ENCODE peak calls at places on chromosomes 11 and 22, in seven cellular contexts. D, J, G, U, M, T and B are unnamed samples.

GRCh38 chr11:109027851-109028250 is 363.0 kb downstream of the DDX10 start:
- DNase-seq in J (no peak), U (no peak), M (no peak), D (no peak), G (no peak), T (no peak), B (no peak)

GRCh38 chr11:33701831-33702230 is 1.2 kb upstream of the C11orf91 start:
- DNase-seq in T (no peak), G (no peak), M (no peak), J (no peak), D (no peak), U (no peak), B (no peak)

GRCh38 chr22:24225951-24226350 is 18.9 kb downstream of the GGT5 start:
- DNase-seq in T (no peak), U (no peak), D (no peak), M (no peak), J (no peak), G (no peak), B (no peak)

GRCh38 chr11:104735013-104735412 is 163.2 kb downstream of the CASP12 start:
- DNase-seq in U (no peak), G (no peak), M (no peak), J (no peak), T (no peak), D (no peak), B (no peak)

GRCh38 chr11:64935634-64936081 is at the start of gene GPHA2:
- DNase-seq in J (peak), U (no peak), T (no peak), D (no peak), M (no peak), G (no peak), B (no peak)

GRCh38 chr11:95937358-95937757 is 13.5 kb upstream of the MTMR2 start:
- DNase-seq in D (no peak), T (no peak), U (no peak), J (no peak), G (no peak), M (no peak), B (no peak)

GRCh38 chr11:28808771-28809170 is 700.6 kb downstream of the METTL15 start:
- DNase-seq in U (no peak), J (no peak), T (no peak), M (no peak), G (no peak), D (no peak), B (no peak)

GRCh38 chr11:75793966-75794365 is 21.0 kb upstream of the UVRAG start:
- DNase-seq in M (no peak), J (no peak), D (no peak), G (no peak), T (no peak), U (no peak), B (no peak)

GRCh38 chr11:48019230-48019584 is 38.8 kb downstream of the PTPRJ start:
- DNase-seq in U (no peak), G (no peak), T (no peak), D (no peak), M (peak), J (no peak), B (no peak)

GRCh38 chr11:46290021-46290420 is 12.6 kb downstream of the CREB3L1 start:
- DNase-seq in M (no peak), G (no peak), T (no peak), U (no peak), D (no peak), J (no peak), B (no peak)

GRCh38 chr11:113901141-113901540 is 3.5 kb upstream of the HTR3B start:
- DNase-seq in T (no peak), J (no peak), D (no peak), G (no peak), M (no peak), U (no peak), B (no peak)

GRCh38 chr11:98104249-98104648 is 916.5 kb upstream of the CNTN5 start:
- DNase-seq in J (no peak), T (no peak), D (no peak), G (no peak), U (no peak), M (no peak), B (no peak)

GRCh38 chr22:44640618-44641155 is 61.3 kb upstream of the PRR5 start:
- DNase-seq in D (no peak), T (no peak), G (no peak), J (no peak), M (peak), U (no peak), B (no peak)

GRCh38 chr11:130071211-130071712 is 1.6 kb downstream of the APLP2 start:
- DNase-seq in G (peak), U (no peak), M (no peak), J (no peak), T (no peak), D (no peak), B (no peak)

GRCh38 chr11:70470127-70470526 is 71.8 kb downstream of the CTTN start:
- DNase-seq in U (peak), M (no peak), T (no peak), D (no peak), J (no peak), G (no peak), B (no peak)

GRCh38 chr11:14036495-14036894 is 74.0 kb downstream of the SPON1 start:
- DNase-seq in J (no peak), M (no peak), G (no peak), T (no peak), U (no peak), D (no peak), B (no peak)

GRCh38 chr11:47393163-47394049 is 15.0 kb upstream of the SLC39A13 start:
- DNase-seq in J (no peak), D (no peak), G (no peak), U (peak), T (no peak), M (no peak), B (no peak)

GRCh38 chr22:17217179-17217578 is 2.1 kb downstream of the ADA2 start:
- DNase-seq in U (no peak), M (no peak), J (no peak), G (no peak), T (no peak), D (no peak), B (no peak)

GRCh38 chr11:106642331-106642730 is 375.9 kb downstream of the GUCY1A2 start:
- DNase-seq in T (no peak), G (no peak), M (no peak), U (no peak), J (no peak), D (no peak), B (no peak)

GRCh38 chr11:84261707-84262106 is 975.5 kb upstream of the CCDC90B start:
- DNase-seq in D (no peak), G (no peak), J (peak), U (no peak), T (no peak), M (peak), B (no peak)

GRCh38 chr11:63829823-63830489 is 9.0 kb upstream of the MARK2 start:
- DNase-seq in M (peak), D (no peak), U (no peak), G (no peak), T (no peak), J (no peak), B (no peak)

GRCh38 chr11:99069831-99070444 is 49.2 kb downstream of the CNTN5 start:
- DNase-seq in T (no peak), U (peak), G (no peak), D (peak), J (peak), M (no peak), B (no peak)

GRCh38 chr11:3796796-3797328 is 492 bp downstream of the NUP98 start:
- DNase-seq in J (no peak), T (no peak), D (no peak), M (no peak), G (peak), U (no peak), B (no peak)

GRCh38 chr11:18312012-18312411 is 9.9 kb downstream of the HPS5 start:
- DNase-seq in M (no peak), T (no peak), D (no peak), G (no peak), U (no peak), J (no peak), B (no peak)

GRCh38 chr22:36921309-36922096 is 8.1 kb downstream of the CSF2RB start:
- DNase-seq in G (no peak), U (no peak), M (no peak), T (no peak), D (peak), J (no peak), B (peak)

GRCh38 chr11:18775492-18776292 is 15.9 kb downstream of the PTPN5 start:
- DNase-seq in D (peak), G (peak), J (peak), T (peak), U (no peak), M (peak), B (no peak)

GRCh38 chr11:132941024-132941646 is 591.2 kb downstream of the OPCML start:
- DNase-seq in T (no peak), J (no peak), G (no peak), U (no peak), D (no peak), M (peak), B (no peak)

GRCh38 chr11:9535189-9535781 is 38.2 kb upstream of the WEE1 start:
- DNase-seq in T (peak), U (peak), D (peak), G (no peak), J (peak), M (peak), B (peak)
- TF ChIP-seq EP300 in T (peak), U (no peak), D (no peak), G (no peak), J (no peak), M (no peak), B (no peak)

GRCh38 chr22:50304528-50305392 is 2.7 kb downstream of the PLXNB2 start:
- DNase-seq in U (peak), M (no peak), J (no peak), T (no peak), G (no peak), D (peak), B (no peak)

GRCh38 chr22:50303848-50304527 is 3.5 kb downstream of the PLXNB2 start:
- DNase-seq in D (peak), M (peak), J (no peak), U (peak), T (no peak), G (no peak), B (no peak)

GRCh38 chr22:50305393-50305657 is 2.1 kb downstream of the PLXNB2 start:
- DNase-seq in D (no peak), J (no peak), T (no peak), G (no peak), U (no peak), M (no peak), B (no peak)

GRCh38 chr22:50306753-50307749 is at the start of gene PLXNB2:
- DNase-seq in J (no peak), M (peak), T (peak), D (peak), G (peak), U (peak), B (no peak)

DNA sequence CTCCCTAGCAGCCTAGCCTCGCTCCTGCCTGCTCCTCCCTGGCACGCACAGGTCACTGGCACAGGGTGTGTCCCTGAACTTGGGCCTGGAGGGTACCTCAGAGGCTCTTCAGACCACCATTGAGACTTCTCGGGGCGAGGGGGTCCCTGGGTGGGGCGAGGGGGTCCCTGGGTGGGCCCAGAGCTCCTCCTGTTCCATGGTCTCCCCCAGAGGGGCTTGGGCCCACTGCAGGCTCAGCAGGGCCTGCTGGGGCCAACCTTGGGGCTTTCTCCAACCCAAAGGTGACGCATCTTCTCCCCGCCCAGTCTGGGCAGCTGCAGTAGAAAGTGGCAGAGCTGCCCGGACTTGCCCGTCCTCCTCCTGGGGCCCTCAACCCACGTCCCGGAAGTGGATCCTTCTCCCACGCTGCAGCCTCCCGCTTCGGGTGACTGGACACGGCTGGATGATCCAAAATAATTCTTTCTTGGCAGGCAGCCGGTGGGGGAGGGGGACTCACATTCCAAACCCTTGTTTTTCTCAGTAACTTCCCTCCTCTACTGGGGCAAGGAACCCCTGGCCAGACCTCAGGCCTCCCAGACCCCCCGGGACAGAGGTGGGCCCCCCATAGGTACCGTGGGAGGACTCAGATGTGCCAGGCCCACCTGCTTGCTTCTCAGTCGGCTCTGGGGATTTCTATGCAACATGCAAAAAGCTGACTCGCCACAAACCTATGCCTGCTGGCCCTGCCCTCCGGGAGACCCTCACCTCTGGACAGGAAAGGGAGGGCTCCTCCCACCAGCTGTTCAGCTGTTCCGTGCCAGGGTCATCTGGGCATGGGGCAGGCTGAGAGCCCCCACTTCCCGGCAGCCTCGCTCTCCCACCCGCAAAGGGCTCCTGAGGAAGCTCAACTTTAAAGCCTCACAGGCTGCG is 1.5 kb downstream of the PLXNB2 start:
- DNase-seq in U (peak), T (peak), M (peak), D (peak), G (peak), J (no peak), B (peak)
- TF ChIP-seq EP300 in U (no peak), T (peak), M (peak), D (no peak), G (no peak), J (no peak), B (no peak)

GRCh38 chr11:16862733-16863132 is 124.3 kb downstream of the C11orf58 start:
- DNase-seq in U (no peak), G (no peak), T (no peak), M (peak), D (no peak), J (no peak), B (no peak)

GRCh38 chr11:16863382-16863781 is 124.9 kb downstream of the C11orf58 start:
- DNase-seq in U (no peak), G (no peak), M (no peak), J (no peak), T (no peak), D (no peak), B (no peak)

GRCh38 chr11:16859651-16860050 is 121.2 kb downstream of the C11orf58 start:
- DNase-seq in J (no peak), G (no peak), T (no peak), M (no peak), U (no peak), D (no peak), B (no peak)

GRCh38 chr11:16861867-16862266 is 123.4 kb downstream of the C11orf58 start:
- DNase-seq in G (no peak), J (no peak), M (no peak), D (no peak), T (no peak), U (no peak), B (no peak)

DNA sequence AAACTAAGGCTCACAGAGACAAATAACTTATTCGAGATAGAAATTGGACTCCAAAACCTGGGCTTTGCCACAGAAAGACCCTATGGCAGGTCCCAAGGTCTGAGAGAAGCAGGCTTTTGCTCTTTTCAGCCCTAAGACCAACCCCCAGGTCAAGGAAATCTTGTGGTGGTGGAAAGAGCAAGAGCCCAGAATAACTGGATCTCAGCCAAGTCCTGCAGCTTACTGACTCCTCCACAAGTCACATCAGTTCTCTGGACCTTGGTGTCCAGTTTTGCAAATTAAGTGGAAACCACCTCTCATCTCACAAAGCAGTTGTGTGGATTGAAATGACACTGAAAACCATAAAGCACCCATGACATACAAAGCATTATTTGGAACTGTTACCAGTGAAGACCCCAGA is 122.2 kb downstream of the C11orf58 start:
- DNase-seq in U (no peak), T (no peak), M (no peak), G (no peak), D (no peak), J (no peak), B (no peak)
- TF ChIP-seq EP300 in U (no peak), T (no peak), M (no peak), G (no peak), D (no peak), J (no peak), B (no peak)

DNA sequence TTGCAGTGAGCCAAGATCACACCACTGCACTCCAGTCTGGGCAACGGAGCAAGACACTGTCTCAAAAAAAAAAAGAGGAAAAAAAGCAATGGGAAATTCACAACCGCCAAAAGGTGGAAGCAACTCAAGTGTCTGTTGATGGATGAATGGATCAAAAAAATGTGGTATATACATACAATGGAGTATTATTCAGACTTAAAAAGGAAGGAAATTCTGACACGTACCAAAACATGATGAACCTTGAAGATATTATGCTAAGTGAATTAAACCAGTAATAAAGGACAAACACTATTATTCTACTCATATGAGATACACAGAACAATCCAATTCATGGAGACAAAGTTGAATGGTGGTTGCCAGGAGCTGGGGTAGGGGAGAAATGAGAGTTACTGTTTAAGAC is 40.9 kb downstream of the FAM168A start:
- DNase-seq in M (no peak), T (no peak), D (no peak), J (no peak), U (no peak), G (no peak), B (no peak)
- TF ChIP-seq EP300 in M (no peak), T (no peak), D (no peak), J (no peak), U (no peak), G (no peak), B (no peak)

DNA sequence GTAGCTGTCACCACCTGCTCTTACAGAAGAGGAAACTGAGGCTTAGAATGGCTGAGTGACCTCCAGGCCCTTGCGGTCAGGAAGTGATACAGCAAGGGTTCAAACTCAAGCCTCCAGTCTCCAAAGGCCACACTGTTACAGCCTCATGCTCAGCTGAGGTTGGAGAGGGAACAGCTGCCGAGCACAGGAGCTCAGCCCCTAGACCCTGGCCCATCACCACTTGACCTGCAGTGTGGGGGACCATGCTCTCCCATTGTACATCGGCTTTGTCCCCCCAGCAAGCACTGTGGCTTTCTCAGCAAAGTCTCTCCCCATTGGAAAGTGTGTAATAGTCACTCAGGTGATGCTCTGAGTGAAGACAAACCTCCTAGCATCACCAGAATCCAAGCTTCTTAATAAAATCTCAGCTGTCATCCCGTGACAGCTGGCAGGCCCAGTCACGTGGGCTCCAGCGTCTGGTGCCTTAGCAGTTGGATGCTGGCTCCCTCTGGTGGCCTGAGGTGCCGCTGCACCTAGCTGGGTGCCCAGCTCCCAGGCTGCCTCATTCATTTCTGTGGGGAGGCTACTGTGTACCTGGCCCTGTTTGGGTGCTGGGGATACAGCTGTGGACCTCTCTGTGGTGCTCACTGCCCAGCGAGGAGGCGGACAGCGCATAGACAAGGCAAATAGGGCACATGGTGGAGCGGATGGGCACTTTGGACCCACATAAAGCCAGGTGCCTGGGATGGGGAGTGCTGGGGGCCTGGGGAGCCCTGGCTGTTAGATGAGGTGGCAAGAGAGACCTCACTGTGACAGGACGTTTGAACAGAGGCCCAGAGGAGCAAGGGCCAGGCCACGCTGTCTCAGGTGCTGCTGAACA is 19.1 kb upstream of the MYRF start:
- DNase-seq in G (peak), D (peak), J (no peak), T (peak), M (peak), U (peak), B (peak)
- TF ChIP-seq EP300 in G (no peak), D (no peak), J (no peak), T (peak), M (no peak), U (peak), B (no peak)

DNA sequence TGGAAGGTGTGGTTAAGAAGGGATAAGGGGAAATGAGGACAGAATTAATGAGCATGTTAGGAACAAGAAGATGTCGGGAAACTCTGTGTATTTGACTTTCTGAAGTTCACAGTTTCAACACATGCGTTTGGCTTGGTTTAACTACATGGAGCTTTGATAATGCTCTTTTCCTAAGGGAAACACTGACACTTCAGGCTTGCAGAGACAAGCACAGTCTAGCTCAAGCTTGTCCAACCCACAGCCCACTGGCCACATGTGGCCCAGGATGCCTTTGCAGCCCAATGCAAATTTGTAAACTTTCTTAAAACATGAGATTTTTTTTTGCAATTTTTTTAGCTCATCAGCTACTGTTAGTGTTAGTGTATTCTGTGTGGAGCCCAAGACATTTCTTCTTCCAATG is 149.6 kb downstream of the TRPC6 start:
- DNase-seq in J (no peak), D (no peak), M (no peak), G (no peak), U (no peak), T (no peak), B (no peak)
- TF ChIP-seq EP300 in J (no peak), D (no peak), M (no peak), G (no peak), U (no peak), T (no peak), B (no peak)

GRCh38 chr22:28341001-28341400 is 338.6 kb downstream of the TTC28 start:
- DNase-seq in J (no peak), D (no peak), G (no peak), M (no peak), T (no peak), U (no peak), B (no peak)
- TF ChIP-seq EP300 in J (no peak), D (no peak), G (no peak), M (peak), T (no peak), U (no peak), B (no peak)

DNA sequence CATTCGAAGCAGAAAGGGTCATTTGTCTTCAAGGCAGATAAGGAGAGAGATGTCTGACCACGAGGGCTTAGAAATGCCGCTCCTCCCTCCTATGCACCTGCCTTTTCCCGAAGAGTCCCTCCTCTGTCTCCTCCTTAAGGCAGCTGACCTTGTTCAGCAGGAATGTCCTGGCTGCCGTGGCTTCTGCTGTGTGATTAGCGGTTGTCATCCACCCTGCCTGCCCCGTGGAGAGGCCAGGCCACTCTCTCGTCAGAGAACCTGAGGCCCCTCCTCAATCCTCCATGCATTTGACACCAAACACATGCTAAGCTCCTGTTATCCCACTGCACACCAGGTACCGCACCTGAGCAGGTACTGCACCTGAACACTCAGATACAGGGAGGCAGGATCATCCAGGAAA is 834.6 kb downstream of the TBC1D22A start:
- DNase-seq in D (no peak), T (no peak), U (peak), J (no peak), G (no peak), M (no peak), B (no peak)
- TF ChIP-seq EP300 in D (no peak), T (no peak), U (no peak), J (no peak), G (no peak), M (no peak), B (no peak)